ENCODE peak calls at places on chromosomes 12 and 14, in seven cellular contexts. S is SJCRH30, Z is keratinocyte, R is esophagus muscularis mucosa, C is small intestine, E is kidney, H is pancreas. N is an unnamed sample.

GRCh38 chr14:99169776-99170356 is 102.1 kb downstream of the BCL11B start:
- DNase-seq in E (no peak), S (no peak), Z (no peak), H (no peak), R (no peak), C (no peak), N (no peak)

GRCh38 chr14:35959835-35960234 is 133.7 kb downstream of the BRMS1L start:
- DNase-seq in C (no peak), E (no peak), S (no peak), R (no peak), Z (no peak), H (no peak), N (no peak)

GRCh38 chr12:105218434-105218833 is 17.5 kb downstream of the APPL2 start:
- DNase-seq in R (no peak), Z (no peak), C (no peak), S (no peak), E (no peak), H (no peak), N (no peak)

GRCh38 chr12:109329710-109330109 is 18.0 kb upstream of the MYO1H start:
- DNase-seq in E (no peak), H (no peak), C (no peak), R (no peak), Z (no peak), S (no peak), N (no peak)

GRCh38 chr14:21498540-21499526 is 12.3 kb downstream of the METTL3 start:
- DNase-seq in E (no peak), R (no peak), C (peak; percentile 45), H (no peak), S (no peak), Z (no peak), N (no peak)

GRCh38 chr14:91927800-91928199 is 19.7 kb downstream of the FBLN5 start:
- DNase-seq in Z (no peak), H (no peak), E (no peak), C (no peak), R (no peak), S (no peak), N (no peak)

GRCh38 chr12:84996759-84997158 is 39.3 kb downstream of the TSPAN19 start:
- DNase-seq in S (no peak), Z (no peak), E (no peak), R (no peak), H (no peak), C (no peak), N (no peak)

GRCh38 chr14:25113394-25113793 is 63.4 kb upstream of the STXBP6 start:
- DNase-seq in S (no peak), C (peak; percentile 51), H (no peak), E (no peak), Z (no peak), R (no peak), N (no peak)

GRCh38 chr12:5590316-5590715 is 158.4 kb downstream of the NTF3 start:
- DNase-seq in E (no peak), R (no peak), H (no peak), C (no peak), Z (no peak), S (no peak), N (no peak)

GRCh38 chr12:23204933-23205778 is 580.2 kb downstream of the ETNK1 start:
- DNase-seq in Z (peak; percentile 35), R (no peak), E (no peak), C (peak; percentile 66), S (peak; percentile 9), H (no peak), N (no peak)

GRCh38 chr12:53365245-53365904 is 14.6 kb upstream of the SP1 start:
- DNase-seq in C (no peak), Z (no peak), S (no peak), H (no peak), R (no peak), E (peak; percentile 0), N (no peak)

GRCh38 chr14:73269729-73270651 is 32.7 kb downstream of the PAPLN start:
- DNase-seq in C (peak; percentile 17), E (peak; percentile 86), S (no peak), H (peak; percentile 76), Z (no peak), R (no peak), N (peak; percentile 46)

GRCh38 chr14:24256960-24257359 is 6.0 kb downstream of the TGM1 start:
- DNase-seq in R (no peak), H (peak; percentile 24), S (no peak), E (peak; percentile 52), C (no peak), Z (no peak), N (no peak)

GRCh38 chr14:100864960-100865681 is 38.4 kb downstream of the RTL1 start:
- DNase-seq in C (no peak), E (no peak), R (no peak), Z (no peak), S (no peak), H (peak; percentile 38), N (no peak)

GRCh38 chr14:81682134-81682533 is 148.5 kb upstream of the SEL1L start:
- DNase-seq in E (no peak), S (no peak), R (no peak), H (no peak), C (no peak), Z (no peak), N (no peak)
- H3K27ac ChIP-seq in E (no peak overlapping the region), S (no peak overlapping the region), R (no peak overlapping the region), H (no peak overlapping the region), C (no peak overlapping the region), Z (no peak overlapping the region), N (no peak overlapping the region)

GRCh38 chr12:46660276-46660675 is 165.5 kb downstream of the SLC38A4 start:
- DNase-seq in E (no peak), C (no peak), S (no peak), Z (no peak), R (no peak), H (no peak), N (no peak)
- H3K4me3 ChIP-seq in E (no peak overlapping the region), C (no peak overlapping the region), S (no peak overlapping the region), Z (no peak overlapping the region), R (peak overlapping the region; percentile 35), H (no peak overlapping the region), N (no peak overlapping the region)

GRCh38 chr14:68946423-68946822 is 32.7 kb downstream of the ACTN1 start:
- DNase-seq in C (no peak), R (no peak), Z (no peak), S (no peak), E (peak; percentile 58), H (no peak), N (no peak)

GRCh38 chr14:68950111-68950510 is 29.0 kb downstream of the ACTN1 start:
- DNase-seq in C (no peak), E (no peak), S (no peak), R (no peak), Z (no peak), H (no peak), N (no peak)

GRCh38 chr14:68947802-68948201 is 31.3 kb downstream of the ACTN1 start:
- DNase-seq in H (no peak), Z (no peak), E (peak; percentile 88), R (no peak), S (peak; percentile 68), C (peak; percentile 88), N (no peak)

GRCh38 chr14:68949236-68949965 is 29.7 kb downstream of the ACTN1 start:
- DNase-seq in S (no peak), Z (no peak), R (no peak), H (no peak), E (peak; percentile 69), C (no peak), N (no peak)

GRCh38 chr14:68948686-68949085 is 30.4 kb downstream of the ACTN1 start:
- DNase-seq in H (no peak), Z (no peak), C (no peak), R (no peak), S (no peak), E (peak; percentile 72), N (no peak)
- H3K4me1 ChIP-seq in H (peaks cover 58% of the 10 kb centered on the region), Z (peaks cover 98% of the 10 kb centered on the region), C (peaks cover 30% of the 10 kb centered on the region), R (peaks cover 100% of the 10 kb centered on the region), S (peaks cover 73% of the 10 kb centered on the region), E (peaks cover 31% of the 10 kb centered on the region), N (peaks cover 52% of the 10 kb centered on the region)

GRCh38 chr12:64685076-64685475 is 74.1 kb downstream of the GNS start:
- DNase-seq in C (no peak), E (no peak), S (no peak), Z (no peak), R (no peak), H (no peak), N (no peak)

GRCh38 chr12:64680235-64680634 is 69.9 kb downstream of the RASSF3 start:
- DNase-seq in H (no peak), E (no peak), Z (no peak), R (no peak), S (no peak), C (peak; percentile 73), N (peak; percentile 39)

GRCh38 chr12:64685605-64686004 is 73.6 kb downstream of the GNS start:
- DNase-seq in E (no peak), S (no peak), R (no peak), Z (no peak), H (no peak), C (no peak), N (no peak)

GRCh38 chr12:64681200-64682052 is 71.1 kb downstream of the RASSF3 start:
- DNase-seq in R (no peak), Z (no peak), H (no peak), C (no peak), E (no peak), S (no peak), N (no peak)

GRCh38 chr12:64682572-64683277 is 72.4 kb downstream of the RASSF3 start:
- DNase-seq in Z (no peak), H (no peak), E (no peak), S (no peak), R (no peak), C (no peak), N (no peak)
- H3K27ac ChIP-seq in Z (no peak overlapping the region), H (no peak overlapping the region), E (no peak overlapping the region), S (no peak overlapping the region), R (peak overlapping the region; percentile 84), C (peak overlapping the region; percentile 46), N (no peak overlapping the region)